ENCODE peak calls at places on chromosomes 4 and X, in eight cellular contexts. V is dorsolateral prefrontal cortex; R is A549; D is ovary; J is neuronal stem cell; E is GM23338; K is CD8-positive, alpha-beta memory T cell; I is mammary epithelial cell. A is an unnamed sample.

GRCh38 chrX:55593756-55594257 is 29.4 kb upstream of the FOXR2 start:
- DNase-seq in V (no peak), R (no peak), D (no peak), J (no peak), E (no peak), K (no peak), I (no peak), A (no peak)

GRCh38 chr4:5757954-5758353 is 47.0 kb downstream of the EVC start:
- DNase-seq in V (no peak), R (no peak), D (no peak), J (no peak), E (no peak), K (no peak), I (no peak), A (no peak)

GRCh38 chr4:7844247-7844991 is 95.2 kb downstream of the AFAP1 start:
- DNase-seq in V (peak), R (peak), D (peak), J (peak), E (peak), K (peak), I (peak), A (no peak)

GRCh38 chrX:24988314-24988713 is 27.5 kb downstream of the ARX start:
- DNase-seq in V (no peak), R (no peak), D (no peak), J (no peak), E (no peak), K (no peak), I (no peak), A (no peak)

GRCh38 chr4:55346851-55347255 is 811 bp downstream of the SRD5A3 start:
- DNase-seq in V (peak), R (no peak), D (no peak), J (no peak), E (no peak), K (no peak), I (no peak), A (no peak)

GRCh38 chr4:8904666-8905065 is 33.0 kb upstream of the HMX1 start:
- DNase-seq in V (no peak), R (no peak), D (no peak), J (no peak), E (no peak), K (no peak), I (no peak), A (no peak)

GRCh38 chr4:157984285-157984911 is 188.4 kb downstream of the GASK1B start:
- DNase-seq in V (no peak), R (no peak), D (no peak), J (no peak), E (no peak), K (no peak), I (peak), A (no peak)

GRCh38 chrX:129403974-129404669 is 119.2 kb downstream of the SMARCA1 start:
- DNase-seq in V (no peak), R (no peak), D (no peak), J (no peak), E (no peak), K (no peak), I (no peak), A (no peak)

GRCh38 chrX:53262918-53263394 is 18.4 kb downstream of the IQSEC2 start:
- DNase-seq in V (no peak), R (peak), D (no peak), J (no peak), E (no peak), K (no peak), I (peak), A (no peak)

GRCh38 chr4:915041-915474 is 17.1 kb downstream of the GAK start:
- DNase-seq in V (no peak), R (no peak), D (no peak), J (no peak), E (no peak), K (no peak), I (no peak), A (no peak)
- H3K4me3 ChIP-seq in V (no peak), R (no peak), D (peak), J (no peak), E (no peak), K (no peak), I (no peak), A (no peak)

GRCh38 chr4:84412062-84412461 is 87.0 kb downstream of the NKX6-1 start:
- DNase-seq in V (no peak), R (no peak), D (no peak), J (no peak), E (no peak), K (no peak), I (no peak), A (no peak)
- H3K4me3 ChIP-seq in V (no peak), R (no peak), D (no peak), J (no peak), E (no peak), K (no peak), I (no peak), A (no peak)

GRCh38 chrX:131791608-131792355 is 231.3 kb upstream of the STK26 start:
- DNase-seq in V (peak), R (no peak), D (peak), J (no peak), E (no peak), K (no peak), I (no peak), A (no peak)

GRCh38 chrX:131789664-131790063 is 233.4 kb upstream of the STK26 start:
- DNase-seq in V (no peak), R (no peak), D (no peak), J (no peak), E (no peak), K (no peak), I (no peak), A (no peak)

GRCh38 chrX:131795442-131796229 is 227.5 kb upstream of the STK26 start:
- DNase-seq in V (peak), R (no peak), D (no peak), J (no peak), E (no peak), K (no peak), I (no peak), A (no peak)

GRCh38 chrX:131792356-131792749 is 230.7 kb upstream of the STK26 start:
- DNase-seq in V (peak), R (peak), D (peak), J (no peak), E (no peak), K (no peak), I (peak), A (no peak)

GRCh38 chrX:131792789-131793462 is 230.2 kb upstream of the STK26 start:
- DNase-seq in V (peak), R (peak), D (peak), J (no peak), E (no peak), K (no peak), I (peak), A (no peak)
- H3K4me3 ChIP-seq in V (peak), R (peak), D (peak), J (no peak), E (no peak), K (no peak), I (peak), A (no peak)

GRCh38 chr4:168715889-168716288 is 219.0 kb downstream of the PALLD start:
- DNase-seq in V (no peak), R (no peak), D (no peak), J (no peak), E (peak), K (no peak), I (no peak), A (no peak)

GRCh38 chr4:168713193-168713592 is 216.3 kb downstream of the PALLD start:
- DNase-seq in V (no peak), R (no peak), D (no peak), J (no peak), E (no peak), K (no peak), I (no peak), A (no peak)

GRCh38 chr4:168717852-168718251 is 221.0 kb downstream of the PALLD start:
- DNase-seq in V (no peak), R (no peak), D (no peak), J (no peak), E (no peak), K (no peak), I (peak), A (no peak)

GRCh38 chr4:168719725-168720124 is 222.9 kb downstream of the PALLD start:
- DNase-seq in V (no peak), R (no peak), D (no peak), J (no peak), E (no peak), K (no peak), I (no peak), A (no peak)

GRCh38 chr4:168716411-168717129 is 219.7 kb downstream of the PALLD start:
- DNase-seq in V (no peak), R (no peak), D (no peak), J (no peak), E (no peak), K (no peak), I (no peak), A (no peak)
- H3K4me3 ChIP-seq in V (no peak), R (no peak), D (no peak), J (no peak), E (no peak), K (no peak), I (no peak), A (no peak)

DNA sequence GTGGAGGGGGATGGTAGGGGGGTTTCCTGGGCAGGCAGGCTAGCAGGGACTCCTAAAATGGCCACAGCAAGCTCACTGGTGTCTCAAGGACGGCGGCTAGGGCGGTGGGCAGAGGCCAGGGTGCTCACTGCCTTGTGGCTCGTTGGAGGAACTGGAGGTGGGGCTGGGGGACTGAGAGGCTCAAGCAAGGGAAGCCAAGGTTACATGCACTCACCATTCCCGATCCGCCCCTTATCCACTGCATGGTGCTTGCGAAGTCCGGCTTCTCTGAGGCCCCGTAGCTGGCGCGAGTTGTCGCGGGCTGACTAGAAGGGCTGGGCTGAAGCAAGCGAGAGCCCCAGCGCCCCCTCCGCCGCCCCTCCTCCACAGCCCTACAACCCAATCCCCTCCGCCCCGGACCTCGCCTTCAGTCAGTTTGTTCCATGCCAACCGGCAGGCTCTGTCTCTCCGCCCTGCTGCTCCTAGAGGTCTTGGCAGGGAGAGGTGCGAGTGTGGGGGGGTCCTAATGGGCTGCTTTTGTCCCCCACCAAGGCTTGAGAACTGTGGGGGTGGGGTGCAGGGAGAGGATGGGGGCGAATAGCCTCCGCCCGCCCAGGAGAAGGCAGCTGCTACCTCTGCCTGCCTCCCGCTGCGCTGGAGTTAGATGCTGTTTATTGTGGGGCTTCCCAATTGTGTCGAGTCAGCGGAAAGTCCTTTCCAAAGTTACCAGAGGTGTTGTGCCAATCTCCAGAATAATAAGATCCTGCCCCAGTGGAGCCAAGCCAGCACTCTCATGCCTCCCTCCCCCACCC is at the start of gene ARHGEF9:
- DNase-seq in V (peak), R (no peak), D (peak), J (peak), E (peak), K (no peak), I (no peak), A (no peak)
- H3K4me3 ChIP-seq in V (peak), R (no peak), D (peak), J (peak), E (peak), K (no peak), I (no peak), A (peak)

GRCh38 chr4:129218355-129218754 is 122.4 kb downstream of the C4orf33 start:
- DNase-seq in V (no peak), R (peak), D (no peak), J (peak), E (peak), K (no peak), I (no peak), A (no peak)
- H3K4me3 ChIP-seq in V (no peak), R (no peak), D (no peak), J (no peak), E (no peak), K (no peak), I (no peak), A (no peak)

A was measured in GM12864.